ENCODE peak calls at places on chromosomes 6 and 20, in five cellular contexts. F, M, P, X and I are unnamed samples.

GRCh38 chr6:53250137-53250760 is 98.5 kb downstream of the ELOVL5 start:
- DNase-seq in X (no peak), F (no peak), P (no peak), M (no peak), I (no peak)

GRCh38 chr6:157312733-157313132 is 10.6 kb downstream of the TMEM242 start:
- DNase-seq in P (no peak), X (no peak), M (no peak), F (no peak), I (peak; percentile 9)

GRCh38 chr20:4813839-4814695 is 92.4 kb downstream of the PRND start:
- DNase-seq in F (peak; percentile 83), M (no peak), X (peak; percentile 89), P (peak; percentile 46), I (peak; percentile 80)

GRCh38 chr20:38196592-38196991 is 31.5 kb upstream of the TGM2 start:
- DNase-seq in M (no peak), P (no peak), X (peak; percentile 81), F (peak; percentile 86), I (no peak)

GRCh38 chr6:43172127-43173007 is 1.3 kb downstream of the SRF start:
- DNase-seq in X (peak; percentile 72), M (peak; percentile 48), F (peak; percentile 47), P (peak; percentile 60), I (peak; percentile 39)

GRCh38 chr6:159063549-159063948 is 18.8 kb upstream of the TAGAP start:
- DNase-seq in P (no peak), F (no peak), X (no peak), M (no peak), I (no peak)

GRCh38 chr6:119738425-119738824 is 388.9 kb upstream of the MAN1A1 start:
- DNase-seq in F (no peak), M (no peak), X (no peak), P (no peak), I (no peak)

GRCh38 chr6:3383525-3383924 is 73.3 kb downstream of the SLC22A23 start:
- DNase-seq in X (no peak), F (peak; percentile 46), M (no peak), P (peak; percentile 90), I (no peak)